ENCODE peak calls at places on chromosomes 6 and 20, in six cellular contexts. One of them, this sample, is unnamed. For H3K4me1 and H3K27me3, the result is how much of the 10 kb centered on the place peaks cover.

GRCh38 chr6:112701201-112701600 is 354.1 kb downstream of the RFPL4B start:
- DNase-seq in H1: no peak
- DNase-seq in mesenchymal stem cell: peak
- DNase-seq in mesendoderm: peak
- DNase-seq in H9: no peak
- DNase-seq in IMR-90: peak
- DNase-seq in this sample: no peak

GRCh38 chr20:51661609-51662178 is 106.5 kb downstream of the ATP9A start:
- DNase-seq in IMR-90: peak
- DNase-seq in mesenchymal stem cell: peak
- DNase-seq in mesendoderm: peak
- DNase-seq in H9: no peak
- DNase-seq in H1: no peak
- DNase-seq in this sample: no peak

GRCh38 chr20:39706089-39706721 is 744.1 kb downstream of the DHX35 start:
- DNase-seq in IMR-90: no peak
- DNase-seq in mesendoderm: no peak
- DNase-seq in H9: no peak
- DNase-seq in mesenchymal stem cell: no peak
- DNase-seq in H1: no peak
- DNase-seq in this sample: no peak

GRCh38 chr6:42045538-42046460 is 4.5 kb upstream of the TAF8 start:
- DNase-seq in mesenchymal stem cell: peak
- DNase-seq in mesendoderm: peak
- DNase-seq in H9: peak
- DNase-seq in IMR-90: peak
- DNase-seq in H1: peak
- DNase-seq in this sample: no peak

GRCh38 chr6:96651816-96652215 is 88.9 kb downstream of the FHL5 start:
- DNase-seq in mesendoderm: no peak
- DNase-seq in H9: no peak
- DNase-seq in IMR-90: no peak
- DNase-seq in H1: no peak
- DNase-seq in mesenchymal stem cell: no peak
- DNase-seq in this sample: no peak

GRCh38 chr20:63102720-63103375 is 96.1 kb upstream of the BHLHE23 start:
- DNase-seq in H9: no peak
- DNase-seq in H1: no peak
- DNase-seq in mesendoderm: peak
- DNase-seq in IMR-90: peak
- DNase-seq in mesenchymal stem cell: peak
- DNase-seq in this sample: no peak

GRCh38 chr20:24669701-24670100 is 200.3 kb downstream of the SYNDIG1 start:
- DNase-seq in mesendoderm: no peak
- DNase-seq in IMR-90: no peak
- DNase-seq in H9: no peak
- DNase-seq in H1: no peak
- DNase-seq in mesenchymal stem cell: no peak
- DNase-seq in this sample: no peak

GRCh38 chr20:21562656-21563055 is 48.8 kb upstream of the NKX2-2 start:
- DNase-seq in IMR-90: no peak
- DNase-seq in H1: no peak
- DNase-seq in mesendoderm: no peak
- DNase-seq in H9: no peak
- DNase-seq in mesenchymal stem cell: no peak
- DNase-seq in this sample: no peak

GRCh38 chr20:56442381-56443365 is 25.8 kb upstream of the RTF2 start:
- DNase-seq in mesenchymal stem cell: peak
- DNase-seq in H1: no peak
- DNase-seq in IMR-90: peak
- DNase-seq in H9: no peak
- DNase-seq in mesendoderm: no peak
- DNase-seq in this sample: no peak

GRCh38 chr20:41998539-41999341 is 380.6 kb upstream of the CHD6 start:
- DNase-seq in IMR-90: no peak
- DNase-seq in mesendoderm: no peak
- DNase-seq in H1: no peak
- DNase-seq in mesenchymal stem cell: no peak
- DNase-seq in H9: no peak
- DNase-seq in this sample: no peak

GRCh38 chr6:130843575-130844320 is 16.5 kb downstream of the SMLR1 start:
- DNase-seq in H9: no peak
- DNase-seq in IMR-90: peak
- DNase-seq in H1: no peak
- DNase-seq in mesendoderm: peak
- DNase-seq in mesenchymal stem cell: peak
- DNase-seq in this sample: peak

GRCh38 chr6:158256746-158257424 is 55.4 kb upstream of the TULP4 start:
- DNase-seq in mesenchymal stem cell: no peak
- DNase-seq in mesendoderm: no peak
- DNase-seq in IMR-90: no peak
- DNase-seq in H1: no peak
- DNase-seq in H9: no peak
- DNase-seq in this sample: no peak

GRCh38 chr6:82744286-82745015 is 321.2 kb downstream of the UBE3D start:
- DNase-seq in mesenchymal stem cell: no peak
- DNase-seq in IMR-90: no peak
- DNase-seq in H1: no peak
- DNase-seq in mesendoderm: no peak
- DNase-seq in H9: no peak
- DNase-seq in this sample: no peak

GRCh38 chr6:136415351-136416005 is 125.8 kb upstream of the BCLAF1 start:
- DNase-seq in H1: no peak
- DNase-seq in mesenchymal stem cell: peak
- DNase-seq in IMR-90: peak
- DNase-seq in mesendoderm: no peak
- DNase-seq in H9: no peak
- DNase-seq in this sample: no peak

GRCh38 chr6:39377530-39377929 is 55.0 kb upstream of the KCNK16 start:
- DNase-seq in H9: peak
- DNase-seq in H1: peak
- DNase-seq in mesenchymal stem cell: peak
- DNase-seq in IMR-90: peak
- DNase-seq in mesendoderm: peak
- DNase-seq in this sample: peak

GRCh38 chr6:87832025-87832825 is 130.2 kb upstream of the AKIRIN2 start:
- DNase-seq in IMR-90: peak
- DNase-seq in mesenchymal stem cell: peak
- DNase-seq in mesendoderm: peak
- DNase-seq in H1: no peak
- DNase-seq in H9: no peak
- DNase-seq in this sample: no peak

GRCh38 chr6:71404145-71404966 is 115.7 kb downstream of the OGFRL1 start:
- DNase-seq in H9: no peak
- DNase-seq in mesendoderm: peak
- DNase-seq in mesenchymal stem cell: peak
- DNase-seq in H1: no peak
- DNase-seq in IMR-90: peak
- DNase-seq in this sample: no peak

GRCh38 chr6:43702522-43703440 is 15.2 kb upstream of the MRPS18A start:
- DNase-seq in IMR-90: peak
- DNase-seq in mesendoderm: peak
- DNase-seq in H1: peak
- DNase-seq in mesenchymal stem cell: peak
- DNase-seq in H9: peak
- DNase-seq in this sample: peak

GRCh38 chr6:43129434-43130194 is 41.5 kb upstream of the SRF start:
- DNase-seq in H1: peak
- DNase-seq in H9: no peak
- DNase-seq in mesendoderm: peak
- DNase-seq in IMR-90: peak
- DNase-seq in mesenchymal stem cell: peak
- DNase-seq in this sample: no peak

GRCh38 chr20:59748555-59749292 is 144.4 kb downstream of the PHACTR3 start:
- DNase-seq in H9: no peak
- DNase-seq in IMR-90: peak
- DNase-seq in H1: no peak
- DNase-seq in mesenchymal stem cell: no peak
- DNase-seq in mesendoderm: no peak
- DNase-seq in this sample: no peak

GRCh38 chr6:85679445-85680123 is 36.9 kb upstream of the SYNCRIP start:
- DNase-seq in mesenchymal stem cell: peak
- DNase-seq in IMR-90: no peak
- DNase-seq in H1: no peak
- DNase-seq in mesendoderm: no peak
- DNase-seq in H9: no peak
- DNase-seq in this sample: no peak

GRCh38 chr20:5197270-5197827 is 70.5 kb downstream of the CDS2 start:
- DNase-seq in mesendoderm: no peak
- DNase-seq in H9: no peak
- DNase-seq in mesenchymal stem cell: no peak
- DNase-seq in IMR-90: no peak
- DNase-seq in H1: no peak
- DNase-seq in this sample: no peak

GRCh38 chr20:33744181-33744580 is 12.4 kb downstream of the ZNF341 start:
- DNase-seq in H1: no peak
- DNase-seq in mesendoderm: no peak
- DNase-seq in mesenchymal stem cell: no peak
- DNase-seq in IMR-90: no peak
- DNase-seq in H9: no peak
- DNase-seq in this sample: no peak

GRCh38 chr20:6502999-6503398 is 264.5 kb upstream of the BMP2 start:
- DNase-seq in IMR-90: no peak
- DNase-seq in mesendoderm: no peak
- DNase-seq in H9: no peak
- DNase-seq in mesenchymal stem cell: no peak
- DNase-seq in H1: no peak
- DNase-seq in this sample: no peak
- H2BK15ac ChIP-seq in IMR-90: no peak
- H2BK15ac ChIP-seq in mesendoderm: no peak
- H2BK15ac ChIP-seq in H9: no peak
- H2BK15ac ChIP-seq in mesenchymal stem cell: no peak
- H2BK15ac ChIP-seq in H1: no peak
- H2BK15ac ChIP-seq in this sample: no peak

GRCh38 chr20:35735828-35736470 is 6.1 kb downstream of the RBM39 start:
- DNase-seq in mesendoderm: no peak
- DNase-seq in IMR-90: no peak
- DNase-seq in H9: no peak
- DNase-seq in H1: no peak
- DNase-seq in mesenchymal stem cell: no peak
- DNase-seq in this sample: no peak
- H3K4me1 ChIP-seq in mesendoderm: under half
- H3K4me1 ChIP-seq in IMR-90: under half
- H3K4me1 ChIP-seq in H9: under half
- H3K4me1 ChIP-seq in H1: under half
- H3K4me1 ChIP-seq in mesenchymal stem cell: under half
- H3K4me1 ChIP-seq in this sample: under half

DNA sequence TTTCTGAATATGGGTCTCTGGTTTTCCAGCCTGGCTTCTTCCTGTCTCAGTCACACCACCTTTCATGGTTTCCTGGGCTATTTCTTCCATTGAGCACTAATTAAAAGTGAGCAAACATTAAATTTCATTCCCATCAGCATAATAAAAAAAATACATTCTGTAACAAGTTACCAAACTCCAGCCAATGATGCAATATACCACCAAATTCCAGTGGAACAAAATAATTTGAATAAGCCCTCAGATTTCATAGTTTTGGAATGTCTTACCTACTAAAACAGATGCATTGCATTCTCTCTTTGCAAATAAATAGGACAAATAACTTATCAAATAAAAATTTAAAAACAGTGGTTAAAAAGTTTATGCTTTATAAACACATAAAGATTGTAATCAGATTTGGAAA is 97.8 kb upstream of the PRDM1 start:
- DNase-seq in mesendoderm: no peak
- DNase-seq in H1: no peak
- DNase-seq in mesenchymal stem cell: no peak
- DNase-seq in IMR-90: peak
- DNase-seq in H9: no peak
- DNase-seq in this sample: no peak
- H3K27me3 ChIP-seq in mesendoderm: under half
- H3K27me3 ChIP-seq in H1: half or more
- H3K27me3 ChIP-seq in mesenchymal stem cell: under half
- H3K27me3 ChIP-seq in IMR-90: under half
- H3K27me3 ChIP-seq in H9: half or more
- H3K27me3 ChIP-seq in this sample: half or more

GRCh38 chr6:151359486-151359885 is 31.9 kb downstream of the ZBTB2 start:
- DNase-seq in H1: no peak
- DNase-seq in IMR-90: no peak
- DNase-seq in mesenchymal stem cell: no peak
- DNase-seq in mesendoderm: no peak
- DNase-seq in H9: no peak
- DNase-seq in this sample: no peak

GRCh38 chr6:151357758-151358436 is 33.5 kb downstream of the ZBTB2 start:
- DNase-seq in IMR-90: no peak
- DNase-seq in mesenchymal stem cell: no peak
- DNase-seq in H9: no peak
- DNase-seq in mesendoderm: no peak
- DNase-seq in H1: no peak
- DNase-seq in this sample: no peak

GRCh38 chr6:151352410-151353399 is 38.7 kb downstream of the ZBTB2 start:
- DNase-seq in mesenchymal stem cell: no peak
- DNase-seq in H9: no peak
- DNase-seq in IMR-90: no peak
- DNase-seq in mesendoderm: no peak
- DNase-seq in H1: no peak
- DNase-seq in this sample: no peak

GRCh38 chr6:151353795-151354194 is 37.6 kb downstream of the ZBTB2 start:
- DNase-seq in H9: no peak
- DNase-seq in H1: no peak
- DNase-seq in IMR-90: no peak
- DNase-seq in mesendoderm: no peak
- DNase-seq in mesenchymal stem cell: no peak
- DNase-seq in this sample: no peak

GRCh38 chr6:151358475-151358874 is 32.9 kb downstream of the ZBTB2 start:
- DNase-seq in mesendoderm: no peak
- DNase-seq in H1: no peak
- DNase-seq in H9: no peak
- DNase-seq in IMR-90: no peak
- DNase-seq in mesenchymal stem cell: no peak
- DNase-seq in this sample: no peak
- H2BK15ac ChIP-seq in mesendoderm: no peak
- H2BK15ac ChIP-seq in H1: no peak
- H2BK15ac ChIP-seq in H9: no peak
- H2BK15ac ChIP-seq in IMR-90: no peak
- H2BK15ac ChIP-seq in mesenchymal stem cell: no peak
- H2BK15ac ChIP-seq in this sample: no peak

GRCh38 chr6:30684386-30685156 is 1.9 kb downstream of the PPP1R18 start:
- DNase-seq in mesendoderm: peak
- DNase-seq in mesenchymal stem cell: peak
- DNase-seq in H1: no peak
- DNase-seq in H9: no peak
- DNase-seq in IMR-90: peak
- DNase-seq in this sample: no peak

GRCh38 chr6:30685157-30685976 is 1.1 kb downstream of the PPP1R18 start:
- DNase-seq in mesenchymal stem cell: peak
- DNase-seq in H9: no peak
- DNase-seq in IMR-90: no peak
- DNase-seq in mesendoderm: peak
- DNase-seq in H1: no peak
- DNase-seq in this sample: no peak

GRCh38 chr6:30687659-30688431 is 1.4 kb upstream of the PPP1R18 start:
- DNase-seq in IMR-90: peak
- DNase-seq in mesendoderm: peak
- DNase-seq in mesenchymal stem cell: peak
- DNase-seq in H9: peak
- DNase-seq in H1: no peak
- DNase-seq in this sample: no peak

GRCh38 chr6:30686908-30687658 is 638 bp upstream of the PPP1R18 start:
- DNase-seq in H9: peak
- DNase-seq in mesenchymal stem cell: peak
- DNase-seq in IMR-90: peak
- DNase-seq in mesendoderm: peak
- DNase-seq in H1: peak
- DNase-seq in this sample: peak

GRCh38 chr6:30685977-30686907 is at the start of gene PPP1R18:
- DNase-seq in H1: no peak
- DNase-seq in H9: peak
- DNase-seq in mesenchymal stem cell: peak
- DNase-seq in IMR-90: peak
- DNase-seq in mesendoderm: peak
- DNase-seq in this sample: no peak
- H3K4me1 ChIP-seq in H1: under half
- H3K4me1 ChIP-seq in H9: under half
- H3K4me1 ChIP-seq in mesenchymal stem cell: under half
- H3K4me1 ChIP-seq in IMR-90: under half
- H3K4me1 ChIP-seq in mesendoderm: under half
- H3K4me1 ChIP-seq in this sample: half or more

This sample was measured in neuronal stem cell.